ENCODE peak calls at places on chromosomes 16 and 17, in four cellular contexts. O, R, X and M are unnamed samples.

GRCh38 chr16:12311887-12312286 is 335.4 kb downstream of the SNX29 start:
- DNase-seq in O (no peak), R (no peak), X (no peak), M (no peak)

GRCh38 chr17:79951361-79952264 is 84.1 kb downstream of the TBC1D16 start:
- DNase-seq in O (no peak), R (no peak), X (peak), M (peak)

GRCh38 chr16:49838639-49839461 is 17.1 kb downstream of the ZNF423 start:
- DNase-seq in O (no peak), R (no peak), X (no peak), M (no peak)

GRCh38 chr16:20844054-20844453 is 37.7 kb downstream of the REXO5 start:
- DNase-seq in O (no peak), R (no peak), X (no peak), M (no peak)

GRCh38 chr16:48353565-48354163 is 31.5 kb downstream of the SIAH1 start:
- DNase-seq in O (peak), R (peak), X (no peak), M (peak)

GRCh38 chr17:13562271-13562800 is 39.4 kb downstream of the HS3ST3A1 start:
- DNase-seq in O (no peak), R (no peak), X (no peak), M (peak)

GRCh38 chr17:50181601-50182345 is 16.0 kb downstream of the SGCA start:
- DNase-seq in O (no peak), R (no peak), X (no peak), M (no peak)

GRCh38 chr17:67491009-67491677 is 114.1 kb downstream of the PITPNC1 start:
- DNase-seq in O (no peak), R (peak), X (peak), M (peak)

GRCh38 chr17:81563861-81564586 is 11.9 kb upstream of the FAAP100 start:
- DNase-seq in O (peak), R (no peak), X (no peak), M (no peak)

GRCh38 chr16:51154271-51155171 is 3.5 kb upstream of the SALL1 start:
- DNase-seq in O (no peak), R (no peak), X (no peak), M (no peak)

GRCh38 chr17:60161598-60162330 is 12.0 kb downstream of the CA4 start:
- DNase-seq in O (no peak), R (no peak), X (no peak), M (no peak)

GRCh38 chr17:79622776-79623175 is 11.9 kb upstream of the RBFOX3 start:
- DNase-seq in O (no peak), R (no peak), X (peak), M (no peak)

GRCh38 chr17:42317256-42317966 is 29.1 kb downstream of the STAT5A start:
- DNase-seq in O (no peak), R (no peak), X (no peak), M (no peak)

GRCh38 chr17:913207-913606 is 66.4 kb downstream of the NXN start:
- DNase-seq in O (no peak), R (no peak), X (no peak), M (no peak)

GRCh38 chr17:32519769-32520701 is 33.2 kb downstream of the CDK5R1 start:
- DNase-seq in O (no peak), R (no peak), X (no peak), M (no peak)

GRCh38 chr16:57084257-57084770 is 8.1 kb upstream of the CPNE2 start:
- DNase-seq in O (peak), R (peak), X (peak), M (peak)

GRCh38 chr16:86010680-86011141 is 111.7 kb downstream of the IRF8 start:
- DNase-seq in O (no peak), R (no peak), X (no peak), M (no peak)

GRCh38 chr17:21288581-21289017 is 4.1 kb downstream of the MAP2K3 start:
- DNase-seq in O (peak), R (peak), X (no peak), M (no peak)

GRCh38 chr16:26981266-26981938 is 85.3 kb upstream of the C16orf82 start:
- DNase-seq in O (no peak), R (no peak), X (no peak), M (no peak)

GRCh38 chr16:88640520-88641247 is 2.3 kb downstream of the IL17C start:
- DNase-seq in O (no peak), R (peak), X (no peak), M (no peak)

GRCh38 chr17:39508987-39509386 is 47.7 kb downstream of the CDK12 start:
- DNase-seq in O (no peak), R (peak), X (no peak), M (no peak)

GRCh38 chr17:8121531-8122390 is 2.1 kb downstream of the HES7 start:
- DNase-seq in O (no peak), R (peak), X (peak), M (peak)

GRCh38 chr17:19248149-19248922 is 11.2 kb downstream of the EPN2 start:
- DNase-seq in O (no peak), R (no peak), X (no peak), M (no peak)

GRCh38 chr17:57257911-57258885 is 1.9 kb downstream of the MSI2 start:
- DNase-seq in O (peak), R (no peak), X (no peak), M (no peak)

GRCh38 chr17:46896991-46897390 is 26.0 kb upstream of the GOSR2 start:
- DNase-seq in O (no peak), R (no peak), X (no peak), M (no peak)

GRCh38 chr16:354971-355441 is 2.5 kb upstream of the AXIN1 start:
- DNase-seq in O (no peak), R (no peak), X (no peak), M (no peak)

GRCh38 chr17:33647976-33648375 is 354.9 kb upstream of the ASIC2 start:
- DNase-seq in O (peak), R (peak), X (peak), M (peak)